ENCODE peak calls at places on chromosomes 2 and 18, in five cellular contexts. V is kidney tubule cell, Y is midbrain, Z is NT2/D1, C is fibroblast of the aortic adventitia. P is an unnamed sample.

GRCh38 chr2:37912056-37912455 is 13.0 kb upstream of the RMDN2 start:
- DNase-seq in V (peak), C (peak), Z (no peak), Y (no peak), P (no peak)

GRCh38 chr2:228602277-228602676 is 420.8 kb upstream of the SPHKAP start:
- DNase-seq in Z (no peak), V (no peak), C (no peak), Y (no peak), P (no peak)

GRCh38 chr2:55500025-55500424 is 19.5 kb upstream of the CFAP36 start:
- DNase-seq in C (peak), Z (no peak), V (peak), Y (no peak), P (no peak)

GRCh38 chr18:24015897-24016631 is 1.5 kb downstream of the TTC39C start:
- DNase-seq in Z (no peak), Y (no peak), V (no peak), C (no peak), P (no peak)

GRCh38 chr18:50649821-50650220 is 89.9 kb downstream of the MAPK4 start:
- DNase-seq in Z (no peak), Y (peak), C (peak), V (peak), P (no peak)

GRCh38 chr2:2848621-2849443 is 517.8 kb upstream of the MYT1L start:
- DNase-seq in Y (peak), C (no peak), V (no peak), Z (no peak), P (no peak)

GRCh38 chr2:138766464-138766863 is 13.7 kb downstream of the NXPH2 start:
- DNase-seq in Z (no peak), V (no peak), Y (no peak), C (no peak), P (no peak)

GRCh38 chr2:134919360-134920210 is 963 bp downstream of the CCNT2 start:
- DNase-seq in Y (peak), C (peak), Z (peak), V (peak), P (no peak)

GRCh38 chr2:19667085-19667484 is 234.7 kb downstream of the TTC32 start:
- DNase-seq in V (peak), Z (no peak), C (peak), Y (no peak), P (no peak)

GRCh38 chr2:95234286-95234785 is 27.0 kb downstream of the ZNF892 start:
- DNase-seq in C (no peak), Y (no peak), V (peak), Z (no peak), P (no peak)

GRCh38 chr2:207046642-207047213 is 107.4 kb downstream of the CPO start:
- DNase-seq in V (peak), Z (no peak), C (peak), Y (peak), P (no peak)

GRCh38 chr18:7516505-7517117 is 50.5 kb upstream of the PTPRM start:
- DNase-seq in V (no peak), Z (no peak), Y (no peak), C (no peak), P (no peak)

GRCh38 chr2:198316852-198317395 is 512.5 kb downstream of the PLCL1 start:
- DNase-seq in C (no peak), Y (no peak), Z (no peak), V (no peak), P (no peak)

GRCh38 chr2:212451786-212452200 is 86.8 kb downstream of the ERBB4 start:
- DNase-seq in V (peak), C (peak), Z (no peak), Y (no peak), P (no peak)

GRCh38 chr2:102736174-102736606 is 25.6 kb upstream of the TMEM182 start:
- DNase-seq in Y (no peak), V (peak), Z (no peak), C (peak), P (no peak)

GRCh38 chr18:65990944-65991708 is 240.3 kb downstream of the CDH7 start:
- DNase-seq in C (no peak), Y (no peak), Z (no peak), V (no peak), P (no peak)

GRCh38 chr2:18750662-18751554 is 161.5 kb upstream of the NT5C1B start:
- DNase-seq in V (peak), Y (no peak), C (peak), Z (no peak), P (no peak)

GRCh38 chr2:240139666-240140393 is 628 bp downstream of the OTOS start:
- DNase-seq in V (no peak), Y (no peak), C (no peak), Z (peak), P (no peak)

GRCh38 chr2:237932731-237933131 is 34.1 kb upstream of the UBE2F start:
- DNase-seq in C (peak), Z (no peak), Y (no peak), V (no peak), P (no peak)

GRCh38 chr2:155815851-155816250 is 516.7 kb downstream of the NR4A2 start:
- DNase-seq in Y (peak), C (peak), Z (peak), V (peak), P (peak)

GRCh38 chr2:239132156-239132709 is 268.6 kb downstream of the HDAC4 start:
- DNase-seq in V (no peak), Y (peak), C (no peak), Z (no peak), P (no peak)

GRCh38 chr2:156340818-156341481 is 8.4 kb upstream of the NR4A2 start:
- DNase-seq in C (peak), Y (peak), V (no peak), Z (no peak), P (no peak)

GRCh38 chr2:177625744-177626655 is 233.4 kb downstream of the AGPS start:
- DNase-seq in Z (no peak), V (peak), C (no peak), Y (no peak), P (no peak)

GRCh38 chr2:55555977-55556376 is 36.5 kb downstream of the CFAP36 start:
- DNase-seq in V (peak), Z (no peak), C (peak), Y (no peak), P (no peak)

GRCh38 chr18:9575558-9575957 is 38.8 kb downstream of the PPP4R1 start:
- DNase-seq in V (peak), Z (peak), C (peak), Y (peak), P (peak)

GRCh38 chr2:223056656-223057418 is 4.8 kb downstream of the KCNE4 start:
- DNase-seq in Y (no peak), C (peak), V (no peak), Z (no peak), P (no peak)

P was measured in iPS DF 19.7.